ENCODE peak calls at places on chromosomes 4 and X, in five cellular contexts. U, K, T, N and P are unnamed samples. For H3K36me3, the result is how much of the 10 kb centered on the place peaks cover.

GRCh38 chrX:47316276-47317025 is 53.9 kb upstream of the ZNF157 start:
- DNase-seq in U (no peak), K (no peak), T (no peak), N (peak), P (no peak)

GRCh38 chrX:70496491-70496890 is 51.9 kb downstream of the DLG3 start:
- DNase-seq in U (no peak), K (no peak), T (no peak), N (no peak), P (no peak)

GRCh38 chr4:118969359-118969758 is 80.7 kb downstream of the SYNPO2 start:
- DNase-seq in U (no peak), K (no peak), T (no peak), N (peak), P (peak)

GRCh38 chrX:68415289-68415688 is 18.0 kb downstream of the OPHN1 start:
- DNase-seq in U (no peak), K (no peak), T (no peak), N (peak), P (peak)

GRCh38 chrX:20712811-20713210 is 446.1 kb upstream of the RPS6KA3 start:
- DNase-seq in U (no peak), K (no peak), T (no peak), N (no peak), P (no peak)

GRCh38 chr4:156443488-156443887 is 489.8 kb upstream of the CTSO start:
- DNase-seq in U (no peak), K (no peak), T (no peak), N (no peak), P (no peak)

GRCh38 chr4:36187723-36188333 is 56.5 kb downstream of the ARAP2 start:
- DNase-seq in U (no peak), K (no peak), T (no peak), N (no peak), P (no peak)

GRCh38 chrX:132953358-132953757 is 5.1 kb downstream of the HS6ST2 start:
- DNase-seq in U (no peak), K (no peak), T (no peak), N (no peak), P (no peak)

GRCh38 chr4:164876680-164877324 is at the start of gene APELA:
- DNase-seq in U (no peak), K (no peak), T (no peak), N (no peak), P (no peak)

GRCh38 chrX:46587158-46587557 is 13.6 kb downstream of the CHST7 start:
- DNase-seq in U (no peak), K (no peak), T (no peak), N (no peak), P (no peak)

GRCh38 chr4:88646528-88647280 is 50.9 kb downstream of the NAP1L5 start:
- DNase-seq in U (no peak), K (no peak), T (no peak), N (no peak), P (no peak)

GRCh38 chrX:44973420-44973932 is 100.5 kb downstream of the KDM6A start:
- DNase-seq in U (no peak), K (no peak), T (no peak), N (no peak), P (no peak)

GRCh38 chrX:44978976-44979375 is 106.0 kb downstream of the KDM6A start:
- DNase-seq in U (no peak), K (no peak), T (no peak), N (no peak), P (no peak)

GRCh38 chrX:44974462-44974861 is 101.5 kb downstream of the KDM6A start:
- DNase-seq in U (no peak), K (no peak), T (no peak), N (no peak), P (no peak)

GRCh38 chrX:44972132-44972531 is 99.1 kb downstream of the KDM6A start:
- DNase-seq in U (no peak), K (no peak), T (no peak), N (no peak), P (no peak)

DNA sequence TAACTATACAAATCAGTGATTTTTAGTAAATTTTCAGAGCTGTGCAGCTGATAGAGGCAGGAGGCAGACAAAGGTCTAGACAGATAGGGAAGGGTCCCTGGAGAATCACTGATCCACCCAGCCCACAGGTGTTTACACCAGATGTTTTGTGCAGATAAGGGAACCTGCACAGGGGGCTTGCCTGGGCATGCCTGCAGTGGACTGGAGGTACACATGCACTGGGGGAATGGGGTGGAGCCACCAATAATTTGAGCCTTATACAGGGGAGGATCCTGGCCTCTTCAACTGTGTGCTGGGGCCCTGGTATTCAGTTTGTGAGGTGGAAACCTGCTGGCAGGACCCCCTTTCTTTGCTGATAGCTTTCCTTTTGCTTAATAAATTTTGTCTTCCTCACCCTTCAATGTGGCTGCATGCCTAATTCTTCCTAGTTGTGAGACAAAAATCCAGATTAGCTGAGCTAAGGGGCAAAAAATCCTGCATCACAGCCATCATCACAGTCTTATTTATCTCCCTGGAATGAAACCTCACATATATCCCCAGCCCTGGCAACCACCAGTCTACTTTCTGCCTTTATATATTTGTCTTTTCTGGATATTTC is 102.8 kb downstream of the KDM6A start:
- DNase-seq in U (no peak), K (no peak), T (no peak), N (no peak), P (no peak)
- H3K27ac ChIP-seq in U (no peak), K (no peak), T (no peak), N (no peak), P (no peak)

DNA sequence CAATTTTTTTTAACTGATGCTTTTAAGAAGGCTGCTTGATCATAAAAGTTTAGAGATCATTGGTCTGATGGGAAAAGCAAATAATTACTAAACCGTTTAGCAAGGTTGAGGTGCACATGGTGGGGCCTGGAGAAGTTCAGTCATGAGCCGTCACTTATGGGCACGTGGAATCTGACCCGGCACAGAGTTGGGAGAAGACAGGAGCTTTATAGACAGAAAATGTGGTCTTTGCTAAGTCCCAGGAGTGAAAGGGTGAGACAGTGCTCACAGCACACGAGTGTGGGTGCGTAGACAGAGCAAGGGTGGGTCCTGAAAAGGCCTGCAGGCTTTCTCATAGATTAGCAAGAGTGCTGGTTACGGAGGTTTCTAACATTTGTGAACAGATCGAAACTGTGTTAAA is 43.8 kb downstream of the HTT start:
- DNase-seq in U (no peak), K (no peak), T (no peak), N (no peak), P (no peak)
- H3K36me3 ChIP-seq in U (under half), K (half or more), T (under half), N (half or more), P (half or more)

GRCh38 chrX:71532078-71532752 is 689 bp upstream of the OGT start:
- DNase-seq in U (no peak), K (no peak), T (no peak), N (no peak), P (peak)
- TF ChIP-seq POLR2A in U (no peak), K (no peak), T (peak), N (no peak), P (no peak)

GRCh38 chrX:9899640-9900075 is 67.5 kb upstream of the CLDN34 start:
- DNase-seq in U (no peak), K (no peak), T (no peak), N (no peak), P (no peak)
- H3K27ac ChIP-seq in U (no peak), K (no peak), T (no peak), N (no peak), P (no peak)

DNA sequence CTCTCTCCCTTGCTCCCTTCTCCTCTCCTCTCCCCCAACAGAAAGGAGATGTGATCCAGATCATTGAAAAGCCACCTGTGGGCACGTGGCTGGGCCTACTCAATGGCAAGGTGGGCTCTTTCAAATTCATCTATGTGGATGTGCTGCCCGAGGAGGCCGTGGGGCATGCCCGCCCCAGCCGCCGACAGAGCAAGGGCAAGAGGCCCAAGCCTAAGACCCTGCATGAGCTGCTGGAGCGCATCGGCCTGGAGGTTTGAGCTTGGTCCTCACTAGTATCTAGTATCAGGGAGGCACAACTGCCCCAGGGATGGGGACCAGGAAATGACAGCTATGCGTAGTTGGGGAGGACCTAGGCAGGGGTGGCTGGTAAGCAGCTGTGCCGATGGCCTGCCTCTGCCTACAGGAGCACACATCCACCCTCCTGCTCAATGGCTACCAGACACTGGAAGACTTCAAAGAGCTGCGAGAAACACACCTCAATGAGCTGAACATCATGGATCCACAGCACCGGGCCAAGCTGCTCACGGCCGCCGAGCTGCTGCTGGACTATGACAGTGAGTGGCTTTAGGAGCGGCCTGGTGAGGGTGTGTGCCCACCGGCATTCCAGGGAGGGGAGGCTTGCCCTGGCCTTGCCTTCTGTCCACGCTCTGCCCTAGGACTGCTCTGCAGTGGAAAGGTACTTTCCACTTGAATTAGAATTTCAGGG is 13.0 kb downstream of the SASH3 start:
- DNase-seq in U (no peak), K (no peak), T (no peak), N (no peak), P (no peak)
- H3K36me3 ChIP-seq in U (under half), K (under half), T (under half), N (under half), P (under half)